ENCODE peak calls at places on chromosomes 7 and 10, in nine cellular contexts. H is Panc1, B is GM23338, C is HCT116, L is GM12878, F is K562, J is endothelial cell of umbilical vein, V is breast epithelium, R is HepG2. O is an unnamed sample. For H3K4me1, the result is how much of the 10 kb centered on the place peaks cover.

GRCh38 chr10:125003146-125003900 is 61.4 kb downstream of the ZRANB1 start:
- DNase-seq in H (no peak), B (no peak), C (no peak), L (no peak), F (no peak), J (no peak), V (peak), R (no peak), O (no peak)

GRCh38 chr7:140489021-140489349 is 9.7 kb upstream of the MKRN1 start:
- DNase-seq in H (no peak), B (no peak), C (no peak), L (no peak), F (peak), J (no peak), V (no peak), R (no peak), O (no peak)

GRCh38 chr10:52314822-52315552 is 906 bp downstream of the DKK1 start:
- DNase-seq in H (no peak), B (peak), C (no peak), L (no peak), F (no peak), J (no peak), V (no peak), R (no peak), O (peak)

GRCh38 chr7:158971214-158971613 is 114.9 kb downstream of the DYNC2I1 start:
- DNase-seq in H (no peak), B (no peak), C (no peak), L (no peak), F (no peak), J (no peak), V (no peak), R (no peak), O (no peak)

GRCh38 chr7:35875292-35875691 is 74.4 kb downstream of the SEPTIN7 start:
- DNase-seq in H (no peak), B (no peak), C (no peak), L (no peak), F (no peak), J (no peak), V (no peak), R (no peak), O (no peak)

GRCh38 chr7:143013897-143014296 is 13.0 kb downstream of the OR9A2 start:
- DNase-seq in H (no peak), B (no peak), C (no peak), L (no peak), F (no peak), J (peak), V (no peak), R (no peak), O (no peak)

GRCh38 chr10:33347227-33347626 is 12.8 kb upstream of the NRP1 start:
- DNase-seq in H (no peak), B (no peak), C (no peak), L (no peak), F (no peak), J (no peak), V (no peak), R (no peak), O (no peak)

GRCh38 chr7:80940539-80941205 is 21.8 kb upstream of the SEMA3C start:
- DNase-seq in H (no peak), B (no peak), C (no peak), L (no peak), F (no peak), J (no peak), V (no peak), R (no peak), O (no peak)

GRCh38 chr7:17680026-17680425 is 260.3 kb downstream of the SNX13 start:
- DNase-seq in H (no peak), B (peak), C (no peak), L (no peak), F (no peak), J (peak), V (no peak), R (no peak), O (peak)

GRCh38 chr7:70498633-70499032 is 633.3 kb upstream of the GALNT17 start:
- DNase-seq in H (no peak), B (no peak), C (no peak), L (no peak), F (no peak), J (no peak), V (no peak), R (no peak), O (no peak)

GRCh38 chr7:81367335-81367801 is 402.5 kb downstream of the HGF start:
- DNase-seq in H (no peak), B (no peak), C (no peak), L (no peak), F (no peak), J (peak), V (peak), R (no peak), O (no peak)

GRCh38 chr10:79081353-79082034 is 12.7 kb downstream of the ZMIZ1 start:
- DNase-seq in H (no peak), B (no peak), C (no peak), L (no peak), F (no peak), J (no peak), V (no peak), R (no peak), O (no peak)

GRCh38 chr7:103715376-103716110 is 269.5 kb upstream of the SLC26A5 start:
- DNase-seq in H (no peak), B (no peak), C (no peak), L (no peak), F (no peak), J (no peak), V (no peak), R (no peak), O (no peak)

GRCh38 chr10:14009315-14010082 is 321.2 kb downstream of the FRMD4A start:
- DNase-seq in H (no peak), B (no peak), C (no peak), L (peak), F (no peak), J (peak), V (no peak), R (no peak), O (no peak)

GRCh38 chr7:87658553-87658952 is 30.4 kb downstream of the RUNDC3B start:
- DNase-seq in H (no peak), B (no peak), C (no peak), L (no peak), F (no peak), J (no peak), V (no peak), R (no peak), O (no peak)

GRCh38 chr7:105677395-105677701 is 96.1 kb upstream of the EFCAB10 start:
- DNase-seq in H (no peak), B (no peak), C (no peak), L (no peak), F (no peak), J (no peak), V (no peak), R (no peak), O (no peak)

GRCh38 chr10:1036341-1036791 is 10.7 kb upstream of the IDI2 start:
- DNase-seq in H (no peak), B (no peak), C (no peak), L (no peak), F (peak), J (no peak), V (no peak), R (no peak), O (no peak)

GRCh38 chr10:99530108-99531025 is 2.4 kb upstream of the NKX2-3 start:
- DNase-seq in H (no peak), B (peak), C (no peak), L (no peak), F (no peak), J (no peak), V (no peak), R (no peak), O (peak)

GRCh38 chr10:112658900-112659328 is 211.9 kb downstream of the VTI1A start:
- DNase-seq in H (no peak), B (no peak), C (peak), L (no peak), F (no peak), J (no peak), V (no peak), R (peak), O (no peak)

GRCh38 chr7:150668472-150668911 is 17.0 kb upstream of the GIMAP2 start:
- DNase-seq in H (no peak), B (no peak), C (no peak), L (peak), F (no peak), J (no peak), V (no peak), R (no peak), O (no peak)

GRCh38 chr7:93036807-93037206 is 81.0 kb downstream of the SAMD9 start:
- DNase-seq in H (no peak), B (no peak), C (no peak), L (peak), F (no peak), J (no peak), V (no peak), R (no peak), O (no peak)

GRCh38 chr7:46291601-46292150 is 370.6 kb upstream of the IGFBP3 start:
- DNase-seq in H (no peak), B (no peak), C (no peak), L (peak), F (no peak), J (no peak), V (no peak), R (no peak), O (no peak)

GRCh38 chr10:61404771-61405170 is 48.4 kb downstream of the TMEM26 start:
- DNase-seq in H (no peak), B (no peak), C (no peak), L (no peak), F (no peak), J (peak), V (no peak), R (no peak), O (no peak)

GRCh38 chr10:52903397-52903938 is 130.9 kb upstream of the MBL2 start:
- DNase-seq in H (no peak), B (peak), C (no peak), L (no peak), F (no peak), J (no peak), V (no peak), R (no peak), O (no peak)

GRCh38 chr7:51995780-51996179 is 679.2 kb upstream of the COBL start:
- DNase-seq in H (no peak), B (no peak), C (no peak), L (no peak), F (no peak), J (no peak), V (no peak), R (no peak), O (no peak)

GRCh38 chr10:120426306-120426705 is 30.7 kb upstream of the PLPP4 start:
- DNase-seq in H (no peak), B (no peak), C (no peak), L (no peak), F (no peak), J (peak), V (no peak), R (no peak), O (no peak)

GRCh38 chr7:66379761-66380160 is 174.6 kb downstream of the TPST1 start:
- DNase-seq in H (no peak), B (no peak), C (peak), L (no peak), F (no peak), J (peak), V (no peak), R (no peak), O (no peak)

GRCh38 chr7:583410-584121 is 63.9 kb upstream of the PDGFA start:
- DNase-seq in H (no peak), B (no peak), C (no peak), L (no peak), F (no peak), J (no peak), V (no peak), R (no peak), O (no peak)

GRCh38 chr7:138837627-138838026 is 39.6 kb upstream of the ATP6V0A4 start:
- DNase-seq in H (no peak), B (no peak), C (no peak), L (no peak), F (no peak), J (peak), V (no peak), R (no peak), O (no peak)

GRCh38 chr7:122770943-122771342 is 68.2 kb upstream of the RNF148 start:
- DNase-seq in H (no peak), B (no peak), C (no peak), L (no peak), F (no peak), J (no peak), V (no peak), R (no peak), O (no peak)

GRCh38 chr10:110357252-110357780 is 52.6 kb upstream of the SMNDC1 start:
- DNase-seq in H (no peak), B (no peak), C (peak), L (peak), F (peak), J (no peak), V (no peak), R (peak), O (peak)

GRCh38 chr10:72852428-72852827 is 41.1 kb upstream of the OIT3 start:
- DNase-seq in H (no peak), B (no peak), C (no peak), L (no peak), F (no peak), J (no peak), V (no peak), R (no peak), O (no peak)

GRCh38 chr10:72855129-72855528 is 38.4 kb upstream of the OIT3 start:
- DNase-seq in H (no peak), B (no peak), C (no peak), L (no peak), F (no peak), J (no peak), V (no peak), R (no peak), O (no peak)

GRCh38 chr10:72862957-72863356 is 30.6 kb upstream of the OIT3 start:
- DNase-seq in H (no peak), B (no peak), C (no peak), L (no peak), F (no peak), J (no peak), V (no peak), R (no peak), O (no peak)

GRCh38 chr10:72855790-72856189 is 37.7 kb upstream of the OIT3 start:
- DNase-seq in H (no peak), B (no peak), C (no peak), L (no peak), F (no peak), J (no peak), V (no peak), R (no peak), O (no peak)

GRCh38 chr10:72858103-72858502 is 35.4 kb upstream of the OIT3 start:
- DNase-seq in H (no peak), B (no peak), C (no peak), L (no peak), F (no peak), J (no peak), V (no peak), R (no peak), O (no peak)
- H3K27ac ChIP-seq in H (no peak), B (no peak), C (no peak), L (no peak), F (no peak), J (no peak), V (no peak), R (no peak), O (no peak)

DNA sequence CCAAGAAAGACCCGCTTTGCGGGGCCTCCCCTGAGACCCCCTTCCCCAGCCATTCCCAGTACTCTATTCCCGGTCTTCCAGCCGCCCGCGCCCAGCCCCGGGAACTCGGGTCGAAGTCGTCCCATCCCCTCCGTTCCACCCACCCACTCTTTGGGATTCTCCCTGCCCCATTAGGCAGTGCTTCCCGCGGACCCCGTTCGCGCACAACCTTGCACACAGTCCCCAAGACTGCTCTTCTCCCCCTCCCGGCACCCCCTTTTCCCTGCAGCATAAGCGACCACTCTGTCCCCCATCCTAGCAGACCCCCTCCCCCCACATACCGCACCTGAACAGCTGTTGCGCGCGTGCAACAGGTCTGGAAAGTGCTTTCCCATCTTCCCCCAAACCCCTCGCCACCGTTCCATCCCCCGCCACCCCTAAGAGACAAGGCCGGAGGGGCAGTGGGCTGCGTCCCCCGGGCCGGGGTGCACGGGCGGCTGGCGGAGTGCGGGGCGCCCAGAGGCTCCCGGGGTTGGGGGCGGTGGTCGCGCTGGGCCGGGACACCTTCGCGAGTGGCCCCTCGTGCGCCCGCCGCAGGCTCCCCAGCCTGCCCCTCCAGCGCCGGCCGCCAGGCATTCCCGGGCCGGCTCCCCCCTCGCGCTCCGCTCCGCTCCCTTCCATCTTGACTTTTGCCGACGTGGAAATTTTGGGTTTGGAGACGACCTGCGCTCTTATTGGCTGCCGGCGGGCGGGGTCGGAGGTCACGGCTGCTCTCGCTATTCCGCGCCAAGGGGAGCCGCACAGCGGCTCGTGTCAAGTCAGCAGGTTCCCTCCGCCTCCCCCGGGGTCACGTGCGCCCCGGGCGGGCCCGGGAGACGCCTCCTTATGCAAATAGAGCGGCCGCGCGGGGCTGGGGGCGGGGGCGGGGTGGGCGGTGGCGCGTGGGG is 201.2 kb upstream of the NFE2L3 start:
- DNase-seq in H (no peak), B (peak), C (peak), L (peak), F (peak), J (peak), V (peak), R (peak), O (peak)
- TF ChIP-seq POLR2AphosphoS5 in H (no peak), B (no peak), C (no peak), L (no peak), F (peak), J (no peak), V (no peak), R (no peak), O (no peak)

DNA sequence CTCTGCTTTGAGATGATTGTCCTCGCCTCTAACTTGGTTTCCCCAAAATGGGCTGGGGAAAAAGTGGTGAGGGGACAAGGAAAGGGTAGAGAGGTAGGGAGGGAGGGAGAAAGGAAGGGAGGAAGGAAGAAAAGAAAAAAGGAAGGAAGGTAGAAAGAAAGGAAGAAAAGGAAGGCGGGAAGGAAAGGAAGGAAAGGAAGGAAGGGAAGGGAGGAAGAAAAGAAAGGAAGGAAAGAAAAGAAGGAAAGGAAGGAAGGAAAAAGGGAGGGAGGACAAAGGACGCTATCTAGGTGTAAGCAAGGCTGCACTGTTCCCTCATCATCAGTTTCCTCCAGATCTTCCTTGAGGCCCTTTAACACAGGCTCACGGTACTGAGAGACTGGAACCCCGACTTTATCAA is 2.2 kb downstream of the GNA12 start:
- DNase-seq in H (no peak), B (no peak), C (no peak), L (no peak), F (no peak), J (no peak), V (no peak), R (no peak), O (no peak)
- H3K4me1 ChIP-seq in H (under half), B (half or more), C (under half), L (under half), F (under half), J (under half), V (under half), R (half or more), O (under half)

GRCh38 chr7:77680266-77680665 is 16.0 kb upstream of the RSBN1L start:
- DNase-seq in H (no peak), B (no peak), C (no peak), L (no peak), F (no peak), J (no peak), V (no peak), R (no peak), O (no peak)

GRCh38 chr7:77687747-77688144 is 8.5 kb upstream of the RSBN1L start:
- DNase-seq in H (no peak), B (peak), C (no peak), L (no peak), F (no peak), J (no peak), V (no peak), R (no peak), O (no peak)

GRCh38 chr7:77687100-77687746 is 9.0 kb upstream of the RSBN1L start:
- DNase-seq in H (no peak), B (no peak), C (no peak), L (no peak), F (no peak), J (no peak), V (no peak), R (no peak), O (no peak)

GRCh38 chr7:77685219-77685618 is 11.0 kb upstream of the RSBN1L start:
- DNase-seq in H (no peak), B (peak), C (no peak), L (no peak), F (no peak), J (no peak), V (peak), R (peak), O (peak)

GRCh38 chr7:77684030-77684429 is 12.2 kb upstream of the RSBN1L start:
- DNase-seq in H (no peak), B (peak), C (no peak), L (no peak), F (no peak), J (no peak), V (no peak), R (no peak), O (no peak)
- H3K27ac ChIP-seq in H (no peak), B (peak), C (no peak), L (no peak), F (no peak), J (no peak), V (peak), R (no peak), O (peak)

GRCh38 chr10:128275405-128275804 is 149.2 kb upstream of the MKI67 start:
- DNase-seq in H (no peak), B (no peak), C (no peak), L (no peak), F (peak), J (no peak), V (no peak), R (no peak), O (no peak)
- TF ChIP-seq POLR2AphosphoS5 in H (no peak), B (no peak), C (no peak), L (no peak), F (no peak), J (no peak), V (no peak), R (no peak), O (no peak)

GRCh38 chr7:44139311-44140010 is 1.7 kb downstream of the MYL7 start:
- DNase-seq in H (no peak), B (no peak), C (no peak), L (no peak), F (no peak), J (no peak), V (no peak), R (no peak), O (no peak)

GRCh38 chr7:44142028-44142427 is 896 bp upstream of the MYL7 start:
- DNase-seq in H (no peak), B (no peak), C (no peak), L (no peak), F (no peak), J (no peak), V (no peak), R (no peak), O (no peak)

GRCh38 chr7:44143606-44144250 is 2.6 kb upstream of the MYL7 start:
- DNase-seq in H (no peak), B (no peak), C (no peak), L (no peak), F (no peak), J (no peak), V (no peak), R (no peak), O (no peak)

GRCh38 chr7:44140341-44140740 is 791 bp downstream of the MYL7 start:
- DNase-seq in H (no peak), B (no peak), C (no peak), L (no peak), F (no peak), J (no peak), V (no peak), R (no peak), O (no peak)

GRCh38 chr7:44141221-44141850 is at the start of gene MYL7:
- DNase-seq in H (no peak), B (no peak), C (no peak), L (no peak), F (no peak), J (no peak), V (no peak), R (no peak), O (no peak)
- H3K4me1 ChIP-seq in H (under half), B (under half), C (under half), L (under half), F (under half), J (under half), V (under half), R (under half), O (under half)

GRCh38 chr7:124032369-124033092 is at the start of gene TMEM229A:
- DNase-seq in H (no peak), B (peak), C (no peak), L (no peak), F (no peak), J (peak), V (no peak), R (no peak), O (peak)

GRCh38 chr7:124030964-124031363 is 1.9 kb downstream of the TMEM229A start:
- DNase-seq in H (no peak), B (no peak), C (no peak), L (no peak), F (no peak), J (no peak), V (no peak), R (no peak), O (no peak)

GRCh38 chr7:124031406-124031805 is 1.5 kb downstream of the TMEM229A start:
- DNase-seq in H (no peak), B (no peak), C (no peak), L (no peak), F (no peak), J (no peak), V (no peak), R (no peak), O (no peak)

GRCh38 chr7:124033093-124033806 is 383 bp upstream of the TMEM229A start:
- DNase-seq in H (no peak), B (peak), C (no peak), L (no peak), F (no peak), J (no peak), V (no peak), R (no peak), O (peak)

GRCh38 chr7:124031919-124032318 is 948 bp downstream of the TMEM229A start:
- DNase-seq in H (no peak), B (no peak), C (no peak), L (no peak), F (no peak), J (no peak), V (no peak), R (no peak), O (no peak)
- H3K27ac ChIP-seq in H (no peak), B (no peak), C (no peak), L (no peak), F (no peak), J (no peak), V (no peak), R (no peak), O (no peak)

O was measured in transverse colon.